ENCODE peak calls at places on chromosomes 1 and 21, in nine cellular contexts. N is ovary, C is A549, G is sigmoid colon, M is H1, Y is stomach, R is tibial nerve, T is K562, Z is transverse colon. Q is an unnamed sample.

GRCh38 chr1:24186711-24186992 is 437 bp downstream of the IFNLR1 start:
- DNase-seq in Z (no peak), M (no peak), C (no peak), T (no peak), R (no peak), Y (no peak), G (no peak), N (no peak), Q (no peak)

GRCh38 chr1:30816211-30817082 is 58.9 kb upstream of the LAPTM5 start:
- DNase-seq in T (no peak), R (peak), Y (no peak), N (peak), M (peak), C (no peak), Z (peak), G (peak), Q (no peak)

GRCh38 chr1:39081266-39082139 is 55.4 kb downstream of the NDUFS5 start:
- DNase-seq in M (peak), R (no peak), Z (peak), N (no peak), Y (no peak), C (no peak), G (no peak), T (peak), Q (no peak)

GRCh38 chr1:214525535-214526019 is 25.8 kb downstream of the PTPN14 start:
- DNase-seq in C (no peak), M (no peak), R (no peak), T (no peak), Y (no peak), G (no peak), N (no peak), Z (no peak), Q (no peak)

GRCh38 chr1:59007820-59008598 is 224.2 kb upstream of the JUN start:
- DNase-seq in C (no peak), Y (no peak), Z (no peak), N (peak), R (no peak), T (peak), M (no peak), G (no peak), Q (no peak)

GRCh38 chr1:57546931-57547330 is 123.1 kb upstream of the DAB1 start:
- DNase-seq in T (no peak), M (no peak), C (no peak), Y (no peak), R (no peak), Z (no peak), G (no peak), N (no peak), Q (no peak)

GRCh38 chr1:109201123-109201703 is 12.5 kb upstream of the SARS1 start:
- DNase-seq in C (peak), Z (peak), Y (peak), M (peak), G (no peak), T (peak), R (no peak), N (no peak), Q (no peak)

GRCh38 chr1:202397256-202397655 is 48.8 kb downstream of the PPP1R12B start:
- DNase-seq in Y (no peak), M (no peak), T (no peak), G (no peak), C (no peak), R (no peak), N (no peak), Z (no peak), Q (no peak)

GRCh38 chr1:47330212-47330611 is 3.4 kb upstream of the CMPK1 start:
- DNase-seq in M (no peak), Z (no peak), R (no peak), N (no peak), Y (no peak), C (no peak), T (no peak), G (no peak), Q (no peak)

GRCh38 chr21:35475768-35476167 is 426.7 kb upstream of the RUNX1 start:
- DNase-seq in N (no peak), G (no peak), T (peak), R (no peak), C (no peak), M (no peak), Y (no peak), Z (no peak), Q (no peak)

GRCh38 chr1:39132505-39133339 is 71.8 kb upstream of the MACF1 start:
- DNase-seq in C (peak), Z (peak), N (no peak), M (peak), R (no peak), G (peak), T (peak), Y (peak), Q (no peak)

GRCh38 chr1:181669209-181669608 is 185.9 kb downstream of the CACNA1E start:
- DNase-seq in G (no peak), N (no peak), T (no peak), M (no peak), C (no peak), Z (no peak), R (no peak), Y (no peak), Q (no peak)

GRCh38 chr1:191162762-191163161 is 685.1 kb upstream of the BRINP3 start:
- DNase-seq in T (no peak), C (no peak), Z (no peak), Y (no peak), M (no peak), G (no peak), N (no peak), R (no peak), Q (no peak)

GRCh38 chr21:42393443-42393950 is 2.4 kb downstream of the TMPRSS3 start:
- DNase-seq in Z (no peak), C (no peak), M (no peak), N (no peak), Y (no peak), G (no peak), T (no peak), R (no peak), Q (no peak)

GRCh38 chr1:153936011-153936802 is 10.3 kb downstream of the DENND4B start:
- DNase-seq in Y (no peak), T (no peak), M (no peak), G (peak), R (no peak), C (no peak), Z (no peak), N (no peak), Q (no peak)

GRCh38 chr1:211532086-211532439 is 40.1 kb upstream of the RD3 start:
- DNase-seq in C (no peak), Y (no peak), T (no peak), M (no peak), Z (no peak), R (no peak), N (no peak), G (no peak), Q (no peak)

GRCh38 chr21:21631961-21632360 is 633.8 kb downstream of the NCAM2 start:
- DNase-seq in T (no peak), G (no peak), N (no peak), Z (no peak), R (no peak), C (no peak), Y (no peak), M (no peak), Q (no peak)

GRCh38 chr1:117143172-117143571 is 21.6 kb upstream of the TRIM45 start:
- DNase-seq in R (no peak), N (no peak), Y (no peak), M (no peak), Z (no peak), T (no peak), C (no peak), G (no peak), Q (no peak)

GRCh38 chr1:168050307-168050706 is 86.4 kb downstream of the GPR161 start:
- DNase-seq in Z (no peak), T (no peak), C (no peak), N (no peak), Y (no peak), R (no peak), G (no peak), M (no peak), Q (no peak)

GRCh38 chr1:115090547-115090946 is 1.2 kb upstream of the TSPAN2 start:
- DNase-seq in Z (no peak), Y (no peak), T (peak), R (no peak), N (no peak), C (no peak), G (peak), M (no peak), Q (no peak)

GRCh38 chr1:4668738-4669700 is 14.6 kb downstream of the AJAP1 start:
- DNase-seq in C (peak), Z (no peak), R (no peak), Y (no peak), T (no peak), N (no peak), G (no peak), M (no peak), Q (no peak)

GRCh38 chr1:201702936-201703335 is 126.0 kb upstream of the IPO9 start:
- DNase-seq in T (peak), N (no peak), G (peak), Y (no peak), R (no peak), Z (no peak), C (no peak), M (no peak), Q (no peak)

GRCh38 chr1:115649964-115650363 is 8.2 kb downstream of the VANGL1 start:
- DNase-seq in C (no peak), T (peak), R (no peak), M (no peak), Y (peak), Z (peak), N (no peak), G (no peak), Q (no peak)

GRCh38 chr1:46735708-46736324 is 16.9 kb upstream of the EFCAB14 start:
- DNase-seq in M (peak), Y (no peak), Z (no peak), G (no peak), C (no peak), T (peak), R (no peak), N (no peak), Q (peak)

GRCh38 chr1:197391303-197392226 is 123.5 kb downstream of the CRB1 start:
- DNase-seq in Z (no peak), Y (no peak), T (peak), R (no peak), C (no peak), M (no peak), N (no peak), G (no peak), Q (no peak)

GRCh38 chr1:77039739-77040138 is 172.5 kb downstream of the ST6GALNAC5 start:
- DNase-seq in C (peak), N (peak), Z (no peak), T (no peak), G (peak), Y (no peak), R (peak), M (no peak), Q (no peak)

GRCh38 chr1:87968259-87968955 is 639.7 kb downstream of the LMO4 start:
- DNase-seq in Y (no peak), Z (peak), R (peak), N (peak), M (no peak), G (peak), C (no peak), T (no peak), Q (no peak)

GRCh38 chr1:45348966-45349677 is 8.9 kb upstream of the MUTYH start:
- DNase-seq in M (no peak), T (no peak), Z (no peak), R (no peak), N (peak), G (no peak), Y (no peak), C (no peak), Q (no peak)

GRCh38 chr1:20732588-20733360 is at the start of gene SH2D5:
- DNase-seq in Y (peak), N (peak), M (peak), C (peak), T (peak), R (peak), Z (peak), G (peak), Q (peak)

GRCh38 chr1:52697795-52698674 is at the start of gene COA7:
- DNase-seq in G (peak), Z (peak), R (peak), Y (peak), C (peak), N (peak), M (peak), T (peak), Q (peak)

GRCh38 chr1:70333245-70333644 is 21.3 kb downstream of the ANKRD13C start:
- DNase-seq in M (no peak), Y (no peak), R (no peak), C (no peak), G (no peak), Z (no peak), T (no peak), N (no peak), Q (no peak)

GRCh38 chr1:51621161-51621560 is 4.3 kb downstream of the OSBPL9 start:
- DNase-seq in T (peak), N (no peak), Y (no peak), C (no peak), G (no peak), M (no peak), Z (no peak), R (no peak), Q (no peak)

GRCh38 chr1:51621841-51622454 is 5.1 kb downstream of the OSBPL9 start:
- DNase-seq in Y (no peak), N (no peak), M (no peak), R (no peak), Z (no peak), G (no peak), T (no peak), C (no peak), Q (no peak)

GRCh38 chr1:51622455-51622913 is 5.6 kb downstream of the OSBPL9 start:
- DNase-seq in C (peak), R (peak), Y (peak), Z (peak), N (peak), T (peak), M (no peak), G (peak), Q (no peak)

GRCh38 chr1:51618715-51619114 is 1.8 kb downstream of the OSBPL9 start:
- DNase-seq in R (no peak), Z (no peak), Y (no peak), T (no peak), C (no peak), N (no peak), M (no peak), G (no peak), Q (no peak)

GRCh38 chr1:51620470-51620869 is 3.6 kb downstream of the OSBPL9 start:
- DNase-seq in G (no peak), Z (no peak), R (no peak), T (peak), M (no peak), Y (no peak), N (no peak), C (no peak), Q (no peak)
- H3K27ac ChIP-seq in G (peak), Z (no peak), R (no peak), T (peak), M (no peak), Y (no peak), N (no peak), C (peak), Q (peak)

GRCh38 chr1:152036316-152037216 is at the start of gene S100A11:
- DNase-seq in C (peak), R (peak), Z (peak), M (peak), T (peak), G (peak), Y (peak), N (peak), Q (peak)

GRCh38 chr1:152034324-152034653 is 2.5 kb downstream of the S100A11 start:
- DNase-seq in Y (no peak), N (no peak), C (no peak), Z (no peak), R (no peak), M (no peak), G (no peak), T (no peak), Q (no peak)

GRCh38 chr1:152037920-152038658 is 1.3 kb upstream of the S100A11 start:
- DNase-seq in C (no peak), G (no peak), R (no peak), Z (no peak), N (no peak), T (peak), Y (no peak), M (no peak), Q (no peak)

GRCh38 chr1:152034654-152035405 is 2.0 kb downstream of the S100A11 start:
- DNase-seq in C (peak), R (peak), G (no peak), N (peak), Y (peak), M (peak), T (peak), Z (peak), Q (no peak)

DNA sequence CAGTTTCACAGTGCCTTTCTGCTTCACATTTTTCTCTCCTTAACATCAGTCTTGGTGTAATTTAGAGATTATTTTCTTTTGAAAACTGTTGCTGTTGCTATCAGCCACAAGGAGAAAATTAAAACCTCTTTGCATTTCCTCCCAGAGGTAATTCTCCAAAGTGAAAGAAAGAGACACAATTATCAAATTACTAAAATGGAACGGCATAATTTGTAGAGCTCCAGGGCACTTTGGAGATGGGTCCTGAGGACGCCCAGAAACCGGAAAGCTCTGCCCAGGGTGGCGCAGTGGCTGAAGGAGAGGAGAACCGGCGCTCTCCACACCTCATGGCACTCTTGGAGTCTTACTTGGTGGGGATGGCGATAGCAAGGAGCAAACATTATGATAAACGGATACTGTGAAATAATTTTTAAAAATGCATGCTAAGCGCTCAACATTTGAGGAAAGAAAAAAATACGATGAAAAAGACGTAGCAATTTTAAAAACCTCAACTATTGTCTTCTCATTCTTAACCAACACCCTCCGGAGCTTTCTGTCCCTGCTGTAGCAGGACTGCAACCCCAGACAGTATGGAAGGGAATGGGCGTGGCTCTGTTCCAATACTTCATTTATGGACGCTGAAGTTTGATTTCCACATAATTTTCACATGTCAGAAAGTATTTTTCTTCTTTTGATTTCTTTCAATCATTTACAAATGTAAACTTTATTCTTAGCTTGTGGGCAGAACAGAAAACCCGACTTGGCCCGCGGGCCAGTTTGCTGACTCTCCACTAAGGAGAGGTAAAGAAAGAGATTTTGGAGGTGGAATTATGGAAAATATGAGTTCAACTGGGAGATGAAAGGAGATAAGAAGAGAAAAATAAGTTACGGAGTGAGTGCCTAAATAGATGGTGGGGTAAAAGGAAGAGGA is 1.1 kb downstream of the S100A11 start:
- DNase-seq in Y (no peak), M (no peak), C (peak), N (no peak), G (no peak), T (peak), R (no peak), Z (peak), Q (no peak)
- TF ChIP-seq EP300 in Y (no peak), M (no peak), C (no peak), N (no peak), G (no peak), T (no peak), R (no peak), Z (no peak), Q (no peak)

DNA sequence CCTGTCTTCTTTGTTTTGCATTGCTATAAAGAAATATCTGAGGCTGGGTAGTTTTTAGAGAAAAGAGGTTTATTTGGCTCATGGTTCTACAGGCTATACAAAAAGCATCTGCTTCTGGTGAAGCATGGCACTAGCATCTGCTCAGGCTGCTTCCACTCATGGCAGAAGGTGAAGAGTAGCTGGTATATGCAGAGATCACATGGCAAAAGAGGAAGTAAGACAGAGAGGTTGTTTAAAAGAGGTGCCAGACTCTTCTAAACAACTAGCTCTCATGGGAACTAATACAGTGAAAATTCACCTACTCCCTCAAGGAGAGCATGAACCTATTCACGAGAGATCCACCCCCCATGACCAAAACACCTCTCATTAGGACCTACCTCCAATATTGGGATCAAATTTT is 56.6 kb upstream of the GUCA2B start:
- DNase-seq in T (no peak), M (no peak), R (no peak), N (no peak), G (no peak), Y (no peak), Z (no peak), C (no peak), Q (no peak)
- H3K27ac ChIP-seq in T (no peak), M (no peak), R (no peak), N (no peak), G (no peak), Y (no peak), Z (no peak), C (no peak), Q (no peak)

GRCh38 chr1:101308935-101309333 is 72.1 kb downstream of the S1PR1 start:
- DNase-seq in M (no peak), G (no peak), Y (no peak), Z (no peak), C (no peak), R (no peak), T (no peak), N (no peak), Q (no peak)

GRCh38 chr1:101311146-101311892 is 74.5 kb downstream of the S1PR1 start:
- DNase-seq in Z (no peak), R (no peak), T (no peak), N (no peak), M (no peak), Y (no peak), C (no peak), G (no peak), Q (no peak)

GRCh38 chr1:101309334-101310221 is 72.8 kb downstream of the S1PR1 start:
- DNase-seq in R (peak), G (peak), Z (peak), T (peak), C (peak), M (peak), Y (peak), N (peak), Q (no peak)

GRCh38 chr1:101310484-101310883 is 73.7 kb downstream of the S1PR1 start:
- DNase-seq in M (no peak), C (no peak), R (no peak), N (no peak), Y (no peak), T (no peak), G (no peak), Z (no peak), Q (no peak)

DNA sequence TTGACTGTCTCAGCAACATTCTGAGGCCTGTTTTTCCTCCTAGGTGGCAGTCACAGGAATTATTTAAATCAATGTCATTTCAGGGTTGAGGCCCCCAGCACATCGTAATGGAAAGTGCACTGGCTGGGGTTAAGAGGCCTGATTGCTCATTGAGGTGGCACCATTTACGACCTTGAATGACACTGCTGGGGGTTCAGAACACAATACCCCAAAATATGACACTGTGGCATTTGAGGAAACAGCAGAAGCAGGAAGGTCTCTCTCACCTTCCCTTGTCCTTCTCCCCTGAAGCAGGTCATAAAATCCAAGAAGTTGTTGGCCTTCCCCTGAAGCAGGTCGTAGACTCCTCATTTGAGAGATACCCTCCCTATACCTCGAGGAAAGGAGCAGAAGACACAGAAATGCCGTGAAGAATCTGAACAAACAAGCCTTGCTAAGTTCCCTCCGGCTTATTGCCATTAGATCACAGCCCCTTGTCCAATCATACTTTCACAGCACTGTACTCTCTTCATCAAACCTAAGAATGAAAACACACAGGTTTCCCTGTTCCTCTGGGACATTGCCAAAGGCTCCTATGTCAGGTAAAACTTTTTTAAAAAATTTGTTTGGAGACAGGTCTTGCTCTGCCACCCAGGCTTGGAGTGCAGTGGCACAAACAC is 71.3 kb downstream of the S1PR1 start:
- DNase-seq in T (no peak), Y (no peak), N (no peak), C (no peak), R (no peak), M (no peak), Z (no peak), G (no peak), Q (no peak)
- TF ChIP-seq EP300 in T (no peak), Y (no peak), N (no peak), C (no peak), R (no peak), M (no peak), Z (no peak), G (no peak), Q (no peak)

GRCh38 chr1:179295356-179295755 is 1.8 kb downstream of the SOAT1 start:
- DNase-seq in Z (no peak), Y (no peak), R (no peak), G (no peak), N (no peak), C (no peak), M (no peak), T (no peak), Q (no peak)
- H3K27ac ChIP-seq in Z (peak), Y (peak), R (no peak), G (no peak), N (no peak), C (no peak), M (no peak), T (no peak), Q (peak)

Q was measured in esophagus muscularis mucosa.